ENCODE peak calls at places on chromosomes 3 and 15, in ten cellular contexts. V is COLO829; L is AG09309; S is endothelial cell; Y is Peyer's patch; K is cardiac fibroblast; A is GM20000; F is stimulated activated CD4-positive, alpha-beta T cell treated with anti-CD3 and anti-CD28 coated beads, TNF-alpha, amount 100 ng/mL, for 24 hours; B is astrocyte of the hippocampus; O is epithelial cell of esophagus. J is an unnamed sample.

GRCh38 chr3:16697437-16698258 is 92.4 kb upstream of the DAZL start:
- DNase-seq in V (no peak), L (peak), S (no peak), Y (no peak), K (peak), A (no peak), F (no peak), B (no peak), O (peak), J (peak)

GRCh38 chr3:156307704-156308103 is 187.3 kb downstream of the KCNAB1 start:
- DNase-seq in V (peak), L (peak), S (no peak), Y (no peak), K (peak), A (no peak), F (no peak), B (peak), O (peak), J (peak)

GRCh38 chr3:73868688-73869315 is 244.1 kb upstream of the PDZRN3 start:
- DNase-seq in V (peak), L (peak), S (peak), Y (no peak), K (peak), A (no peak), F (no peak), B (peak), O (peak), J (peak)

GRCh38 chr15:80984856-80985255 is 4.8 kb downstream of the MESD start:
- DNase-seq in V (no peak), L (no peak), S (no peak), Y (no peak), K (no peak), A (no peak), F (no peak), B (no peak), O (no peak), J (no peak)

GRCh38 chr3:58206406-58207011 is 4.3 kb downstream of the DNASE1L3 start:
- DNase-seq in V (no peak), L (no peak), S (no peak), Y (no peak), K (peak), A (no peak), F (no peak), B (peak), O (peak), J (peak)

GRCh38 chr3:188230962-188231361 is 77.0 kb downstream of the LPP start:
- DNase-seq in V (no peak), L (no peak), S (no peak), Y (no peak), K (no peak), A (no peak), F (no peak), B (peak), O (peak), J (peak)

GRCh38 chr15:33034588-33034987 is 159.9 kb downstream of the FMN1 start:
- DNase-seq in V (no peak), L (no peak), S (no peak), Y (no peak), K (no peak), A (no peak), F (no peak), B (no peak), O (no peak), J (no peak)

GRCh38 chr3:66795365-66795764 is 202.7 kb upstream of the KBTBD8 start:
- DNase-seq in V (no peak), L (peak), S (no peak), Y (no peak), K (no peak), A (no peak), F (no peak), B (no peak), O (no peak), J (no peak)

GRCh38 chr15:67307889-67308597 is 53.5 kb downstream of the IQCH start:
- DNase-seq in V (no peak), L (no peak), S (no peak), Y (no peak), K (no peak), A (no peak), F (no peak), B (no peak), O (no peak), J (no peak)

GRCh38 chr3:102757950-102758349 is 323.1 kb downstream of the ZPLD1 start:
- DNase-seq in V (no peak), L (no peak), S (no peak), Y (no peak), K (no peak), A (no peak), F (no peak), B (no peak), O (no peak), J (no peak)

GRCh38 chr3:80018375-80018774 is 250.6 kb upstream of the ROBO1 start:
- DNase-seq in V (no peak), L (no peak), S (no peak), Y (no peak), K (no peak), A (no peak), F (no peak), B (no peak), O (peak), J (peak)

GRCh38 chr3:134299185-134299887 is 48.7 kb upstream of the RYK start:
- DNase-seq in V (no peak), L (no peak), S (no peak), Y (no peak), K (peak), A (no peak), F (no peak), B (peak), O (peak), J (peak)

GRCh38 chr15:97703400-97703799 is 257.1 kb upstream of the ARRDC4 start:
- DNase-seq in V (no peak), L (no peak), S (no peak), Y (no peak), K (no peak), A (no peak), F (no peak), B (no peak), O (no peak), J (no peak)

GRCh38 chr3:168034152-168034928 is 61.4 kb downstream of the GOLIM4 start:
- DNase-seq in V (peak), L (peak), S (no peak), Y (no peak), K (peak), A (no peak), F (no peak), B (peak), O (peak), J (peak)

GRCh38 chr3:127068111-127068810 is 85.3 kb downstream of the PLXNA1 start:
- DNase-seq in V (no peak), L (no peak), S (no peak), Y (no peak), K (no peak), A (no peak), F (no peak), B (no peak), O (no peak), J (no peak)

GRCh38 chr3:2872884-2873283 is 237.3 kb downstream of the IL5RA start:
- DNase-seq in V (no peak), L (no peak), S (no peak), Y (no peak), K (no peak), A (no peak), F (no peak), B (no peak), O (no peak), J (no peak)

GRCh38 chr15:55530861-55531313 is 22.9 kb upstream of the DNAAF4 start:
- DNase-seq in V (no peak), L (no peak), S (no peak), Y (no peak), K (peak), A (no peak), F (no peak), B (peak), O (peak), J (peak)

GRCh38 chr15:64456634-64457108 is 3.7 kb upstream of the ZNF609 start:
- DNase-seq in V (no peak), L (peak), S (no peak), Y (no peak), K (peak), A (no peak), F (no peak), B (peak), O (no peak), J (no peak)

GRCh38 chr3:18007980-18008379 is 265.5 kb upstream of the TBC1D5 start:
- DNase-seq in V (no peak), L (peak), S (no peak), Y (no peak), K (peak), A (no peak), F (no peak), B (peak), O (no peak), J (no peak)

GRCh38 chr3:49813497-49814174 is at the start of gene UBA7:
- DNase-seq in V (peak), L (peak), S (no peak), Y (peak), K (peak), A (peak), F (no peak), B (peak), O (peak), J (peak)

GRCh38 chr15:67863442-67863987 is 23.7 kb upstream of the RNU6-1 start:
- DNase-seq in V (peak), L (no peak), S (peak), Y (peak), K (peak), A (peak), F (no peak), B (peak), O (peak), J (peak)

GRCh38 chr15:85583404-85584390 is 203.3 kb downstream of the AKAP13 start:
- DNase-seq in V (no peak), L (no peak), S (no peak), Y (no peak), K (peak), A (peak), F (no peak), B (peak), O (peak), J (peak)